ENCODE peak calls at places on chromosomes 3 and 15, in eight cellular contexts. One of them, this sample, is unnamed.
A peak's percentile ranks its signal among the peaks of the same experiment; 100 is the strongest.

GRCh38 chr15:42037650-42038049 is 16.8 kb upstream of the PLA2G4E start:
- DNase-seq in H1: no peak
- DNase-seq in K562: no peak
- DNase-seq in GM23338: no peak
- DNase-seq in HepG2: no peak
- DNase-seq in HCT116: no peak
- DNase-seq in endothelial cell of umbilical vein: no peak
- DNase-seq in GM12878: no peak
- DNase-seq in this sample: no peak

GRCh38 chr3:39267631-39268553 is 11.9 kb downstream of the CX3CR1 start:
- DNase-seq in H1: no peak
- DNase-seq in K562: peak; percentile 24
- DNase-seq in GM23338: no peak
- DNase-seq in HepG2: no peak
- DNase-seq in HCT116: no peak
- DNase-seq in endothelial cell of umbilical vein: no peak
- DNase-seq in GM12878: no peak
- DNase-seq in this sample: no peak

GRCh38 chr15:42602501-42602900 is 27.1 kb downstream of the STARD9 start:
- DNase-seq in H1: no peak
- DNase-seq in K562: peak; percentile 69
- DNase-seq in GM23338: no peak
- DNase-seq in HepG2: peak; percentile 24
- DNase-seq in HCT116: no peak
- DNase-seq in endothelial cell of umbilical vein: no peak
- DNase-seq in GM12878: no peak
- DNase-seq in this sample: no peak

GRCh38 chr15:49865925-49866757 is 245.3 kb downstream of the DTWD1 start:
- DNase-seq in H1: no peak
- DNase-seq in K562: no peak
- DNase-seq in GM23338: no peak
- DNase-seq in HepG2: no peak
- DNase-seq in HCT116: no peak
- DNase-seq in endothelial cell of umbilical vein: no peak
- DNase-seq in GM12878: no peak
- DNase-seq in this sample: no peak

GRCh38 chr3:188432826-188433525 is 279.0 kb downstream of the LPP start:
- DNase-seq in H1: no peak
- DNase-seq in K562: no peak
- DNase-seq in GM23338: no peak
- DNase-seq in HepG2: no peak
- DNase-seq in HCT116: no peak
- DNase-seq in endothelial cell of umbilical vein: peak; percentile 67
- DNase-seq in GM12878: no peak
- DNase-seq in this sample: no peak

GRCh38 chr15:78841891-78842290 is 30.6 kb upstream of the ADAMTS7 start:
- DNase-seq in H1: no peak
- DNase-seq in K562: no peak
- DNase-seq in GM23338: no peak
- DNase-seq in HepG2: no peak
- DNase-seq in HCT116: no peak
- DNase-seq in endothelial cell of umbilical vein: no peak
- DNase-seq in GM12878: no peak
- DNase-seq in this sample: no peak

GRCh38 chr3:112688085-112688769 is 47.3 kb upstream of the CCDC80 start:
- DNase-seq in H1: no peak
- DNase-seq in K562: no peak
- DNase-seq in GM23338: no peak
- DNase-seq in HepG2: no peak
- DNase-seq in HCT116: no peak
- DNase-seq in endothelial cell of umbilical vein: no peak
- DNase-seq in GM12878: no peak
- DNase-seq in this sample: no peak

GRCh38 chr3:8979262-8979661 is 16.0 kb upstream of the RAD18 start:
- DNase-seq in H1: no peak
- DNase-seq in K562: no peak
- DNase-seq in GM23338: no peak
- DNase-seq in HepG2: no peak
- DNase-seq in HCT116: no peak
- DNase-seq in endothelial cell of umbilical vein: no peak
- DNase-seq in GM12878: no peak
- DNase-seq in this sample: no peak

GRCh38 chr3:181609156-181609767 is 102.5 kb upstream of the SOX2 start:
- DNase-seq in H1: no peak
- DNase-seq in K562: no peak
- DNase-seq in GM23338: peak; percentile 64
- DNase-seq in HepG2: no peak
- DNase-seq in HCT116: no peak
- DNase-seq in endothelial cell of umbilical vein: no peak
- DNase-seq in GM12878: no peak
- DNase-seq in this sample: no peak

GRCh38 chr15:67114046-67114445 is 48.6 kb downstream of the SMAD3 start:
- DNase-seq in H1: no peak
- DNase-seq in K562: no peak
- DNase-seq in GM23338: no peak
- DNase-seq in HepG2: no peak
- DNase-seq in HCT116: no peak
- DNase-seq in endothelial cell of umbilical vein: no peak
- DNase-seq in GM12878: no peak
- DNase-seq in this sample: no peak
- TF ChIP-seq POLR2AphosphoS5 in H1: no peak
- TF ChIP-seq POLR2AphosphoS5 in K562: no peak
- TF ChIP-seq POLR2AphosphoS5 in GM23338: no peak
- TF ChIP-seq POLR2AphosphoS5 in HepG2: no peak
- TF ChIP-seq POLR2AphosphoS5 in HCT116: no peak
- TF ChIP-seq POLR2AphosphoS5 in endothelial cell of umbilical vein: no peak
- TF ChIP-seq POLR2AphosphoS5 in GM12878: no peak
- TF ChIP-seq POLR2AphosphoS5 in this sample: no peak

DNA sequence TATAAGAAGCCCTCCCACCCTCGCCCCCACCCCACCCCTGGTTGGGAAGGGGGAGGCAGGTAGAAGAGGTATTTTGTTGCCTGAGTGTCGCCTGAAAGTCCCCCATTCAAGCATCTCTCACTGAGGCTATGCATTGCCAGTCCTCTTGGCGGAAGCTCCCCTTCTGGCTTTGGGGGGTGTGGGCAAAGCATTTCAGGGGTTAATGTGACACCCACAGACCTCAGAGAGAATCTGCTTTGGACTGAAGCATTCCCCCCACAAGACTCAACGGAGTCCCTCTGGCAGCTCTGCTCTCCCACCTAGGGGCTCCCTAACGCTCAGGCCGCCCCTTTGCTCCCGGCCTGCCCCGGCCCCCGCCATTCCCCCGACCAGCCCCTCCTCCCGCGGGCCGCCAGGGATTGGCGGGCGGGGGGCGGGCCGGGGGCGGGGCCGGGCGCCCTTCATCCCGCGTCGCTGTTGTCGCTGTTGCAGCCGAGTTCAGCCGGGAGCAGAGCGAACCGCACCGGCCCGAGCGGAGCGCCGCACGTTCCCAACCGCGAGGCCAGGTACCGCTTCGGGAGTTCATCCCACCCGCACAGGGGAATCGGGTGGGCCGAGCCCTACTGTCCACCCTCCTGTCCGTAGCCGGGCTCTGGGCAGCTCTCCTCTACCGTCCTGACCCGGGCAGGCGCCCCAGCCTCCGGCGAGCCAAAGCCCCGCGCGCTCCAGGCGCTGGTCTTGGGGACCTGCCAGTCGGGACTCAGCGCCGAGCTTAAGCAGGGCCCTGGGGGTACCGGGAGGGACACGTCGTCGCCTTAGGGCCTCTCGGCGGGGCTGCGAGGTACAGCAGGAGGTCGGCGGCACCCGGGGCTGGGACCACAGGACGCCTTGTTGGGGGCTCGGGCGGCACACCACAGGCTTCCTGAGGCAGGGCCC is at the start of gene SLC38A3:
- DNase-seq in H1: no peak
- DNase-seq in K562: no peak
- DNase-seq in GM23338: peak; percentile 83
- DNase-seq in HepG2: no peak
- DNase-seq in HCT116: no peak
- DNase-seq in endothelial cell of umbilical vein: peak; percentile 31
- DNase-seq in GM12878: no peak
- DNase-seq in this sample: no peak
- TF ChIP-seq EZH2 in H1: no peak
- TF ChIP-seq EZH2 in K562: no peak
- TF ChIP-seq EZH2 in GM23338: no peak
- TF ChIP-seq EZH2 in HepG2: no peak
- TF ChIP-seq EZH2 in HCT116: no peak
- TF ChIP-seq EZH2 in endothelial cell of umbilical vein: peak; percentile 75
- TF ChIP-seq EZH2 in GM12878: peak; percentile 44
- TF ChIP-seq EZH2 in this sample: no peak

GRCh38 chr3:81761904-81762565 is 590 bp upstream of the GBE1 start:
- DNase-seq in H1: no peak
- DNase-seq in K562: no peak
- DNase-seq in GM23338: no peak
- DNase-seq in HepG2: no peak
- DNase-seq in HCT116: no peak
- DNase-seq in endothelial cell of umbilical vein: no peak
- DNase-seq in GM12878: no peak
- DNase-seq in this sample: no peak

GRCh38 chr3:81758275-81758674 is 3.2 kb downstream of the GBE1 start:
- DNase-seq in H1: no peak
- DNase-seq in K562: no peak
- DNase-seq in GM23338: no peak
- DNase-seq in HepG2: peak; percentile 41
- DNase-seq in HCT116: no peak
- DNase-seq in endothelial cell of umbilical vein: peak; percentile 40
- DNase-seq in GM12878: no peak
- DNase-seq in this sample: no peak

GRCh38 chr3:81760924-81761903 is at the start of gene GBE1:
- DNase-seq in H1: peak; percentile 47
- DNase-seq in K562: peak; percentile 85
- DNase-seq in GM23338: peak; percentile 92
- DNase-seq in HepG2: peak; percentile 87
- DNase-seq in HCT116: peak; percentile 71
- DNase-seq in endothelial cell of umbilical vein: peak; percentile 90
- DNase-seq in GM12878: peak; percentile 83
- DNase-seq in this sample: no peak

GRCh38 chr3:81764665-81765064 is 3.2 kb upstream of the GBE1 start:
- DNase-seq in H1: no peak
- DNase-seq in K562: no peak
- DNase-seq in GM23338: no peak
- DNase-seq in HepG2: no peak
- DNase-seq in HCT116: no peak
- DNase-seq in endothelial cell of umbilical vein: no peak
- DNase-seq in GM12878: no peak
- DNase-seq in this sample: no peak

GRCh38 chr3:81760215-81760614 is 1.2 kb downstream of the GBE1 start:
- DNase-seq in H1: no peak
- DNase-seq in K562: no peak
- DNase-seq in GM23338: no peak
- DNase-seq in HepG2: no peak
- DNase-seq in HCT116: no peak
- DNase-seq in endothelial cell of umbilical vein: peak; percentile 37
- DNase-seq in GM12878: no peak
- DNase-seq in this sample: no peak
- H3K4me3 ChIP-seq in H1: no peak overlapping the region
- H3K4me3 ChIP-seq in K562: peak overlapping the region; percentile 72
- H3K4me3 ChIP-seq in GM23338: peak overlapping the region; percentile 92
- H3K4me3 ChIP-seq in HepG2: peak overlapping the region; percentile 77
- H3K4me3 ChIP-seq in HCT116: peak overlapping the region; percentile 64
- H3K4me3 ChIP-seq in endothelial cell of umbilical vein: peak overlapping the region; percentile 95
- H3K4me3 ChIP-seq in GM12878: peak overlapping the region; percentile 67
- H3K4me3 ChIP-seq in this sample: no peak overlapping the region

GRCh38 chr15:70099966-70100494 is 2.3 kb upstream of the TLE3 start:
- DNase-seq in H1: no peak
- DNase-seq in K562: peak; percentile 79
- DNase-seq in GM23338: peak; percentile 71
- DNase-seq in HepG2: no peak
- DNase-seq in HCT116: peak; percentile 13
- DNase-seq in endothelial cell of umbilical vein: no peak
- DNase-seq in GM12878: no peak
- DNase-seq in this sample: no peak

GRCh38 chr15:70102827-70103226 is 5.1 kb upstream of the TLE3 start:
- DNase-seq in H1: no peak
- DNase-seq in K562: no peak
- DNase-seq in GM23338: no peak
- DNase-seq in HepG2: no peak
- DNase-seq in HCT116: no peak
- DNase-seq in endothelial cell of umbilical vein: no peak
- DNase-seq in GM12878: no peak
- DNase-seq in this sample: no peak

GRCh38 chr15:70100495-70101331 is 3.0 kb upstream of the TLE3 start:
- DNase-seq in H1: no peak
- DNase-seq in K562: peak; percentile 70
- DNase-seq in GM23338: peak; percentile 53
- DNase-seq in HepG2: peak; percentile 12
- DNase-seq in HCT116: peak; percentile 27
- DNase-seq in endothelial cell of umbilical vein: peak; percentile 53
- DNase-seq in GM12878: no peak
- DNase-seq in this sample: no peak

GRCh38 chr15:70099167-70099965 is 1.6 kb upstream of the TLE3 start:
- DNase-seq in H1: peak; percentile 100
- DNase-seq in K562: peak; percentile 98
- DNase-seq in GM23338: peak; percentile 98
- DNase-seq in HepG2: peak; percentile 96
- DNase-seq in HCT116: peak; percentile 96
- DNase-seq in endothelial cell of umbilical vein: peak; percentile 100
- DNase-seq in GM12878: peak; percentile 94
- DNase-seq in this sample: peak; percentile 96

GRCh38 chr15:70101459-70102113 is 3.9 kb upstream of the TLE3 start:
- DNase-seq in H1: no peak
- DNase-seq in K562: peak; percentile 90
- DNase-seq in GM23338: peak; percentile 96
- DNase-seq in HepG2: peak; percentile 87
- DNase-seq in HCT116: peak; percentile 82
- DNase-seq in endothelial cell of umbilical vein: peak; percentile 91
- DNase-seq in GM12878: no peak
- DNase-seq in this sample: peak; percentile 93
- TF ChIP-seq POLR2AphosphoS5 in H1: no peak
- TF ChIP-seq POLR2AphosphoS5 in K562: no peak
- TF ChIP-seq POLR2AphosphoS5 in GM23338: no peak
- TF ChIP-seq POLR2AphosphoS5 in HepG2: no peak
- TF ChIP-seq POLR2AphosphoS5 in HCT116: no peak
- TF ChIP-seq POLR2AphosphoS5 in endothelial cell of umbilical vein: no peak
- TF ChIP-seq POLR2AphosphoS5 in GM12878: no peak
- TF ChIP-seq POLR2AphosphoS5 in this sample: peak; percentile 56